ENCODE peak calls at places on chromosomes 7 and 10, in six cellular contexts. D, Z, V, F, P and E are unnamed samples.

GRCh38 chr10:53697038-53697437 is 924.5 kb upstream of the MBL2 start:
- DNase-seq in D (no peak), Z (no peak), V (no peak), F (no peak), P (no peak), E (no peak)

GRCh38 chr10:23139677-23140076 is 44.3 kb downstream of the MSRB2 start:
- DNase-seq in D (no peak), Z (no peak), V (no peak), F (no peak), P (no peak), E (no peak)

GRCh38 chr7:158431941-158432347 is 155.7 kb downstream of the PTPRN2 start:
- DNase-seq in D (no peak), Z (no peak), V (no peak), F (peak; percentile 82), P (no peak), E (no peak)

GRCh38 chr10:11631890-11632587 is 20.6 kb upstream of the USP6NL start:
- DNase-seq in D (no peak), Z (no peak), V (no peak), F (no peak), P (no peak), E (no peak)

GRCh38 chr7:119665791-119666190 is 607.2 kb upstream of the KCND2 start:
- DNase-seq in D (no peak), Z (no peak), V (no peak), F (no peak), P (no peak), E (no peak)

GRCh38 chr10:75115137-75115536 is 3.7 kb downstream of the SAMD8 start:
- DNase-seq in D (no peak), Z (no peak), V (no peak), F (no peak), P (no peak), E (no peak)

GRCh38 chr7:80508440-80508839 is 3.4 kb downstream of the GNAT3 start:
- DNase-seq in D (no peak), Z (no peak), V (no peak), F (no peak), P (no peak), E (no peak)

GRCh38 chr7:23396222-23396621 is 74.1 kb downstream of the IGF2BP3 start:
- DNase-seq in D (peak; percentile 17), Z (no peak), V (peak; percentile 65), F (no peak), P (no peak), E (no peak)

GRCh38 chr10:31961264-31961663 is 32.6 kb upstream of the ARHGAP12 start:
- DNase-seq in D (no peak), Z (no peak), V (no peak), F (no peak), P (no peak), E (no peak)

GRCh38 chr7:47938574-47939165 is 9.6 kb downstream of the PKD1L1 start:
- DNase-seq in D (no peak), Z (no peak), V (no peak), F (no peak), P (no peak), E (no peak)

GRCh38 chr10:24515481-24515880 is 208.2 kb downstream of the ARHGAP21 start:
- DNase-seq in D (no peak), Z (no peak), V (no peak), F (no peak), P (no peak), E (no peak)

GRCh38 chr10:24518981-24519597 is 204.6 kb downstream of the ARHGAP21 start:
- DNase-seq in D (no peak), Z (peak; percentile 80), V (peak; percentile 21), F (no peak), P (no peak), E (peak; percentile 49)

GRCh38 chr10:24518411-24518810 is 205.3 kb downstream of the ARHGAP21 start:
- DNase-seq in D (no peak), Z (no peak), V (no peak), F (no peak), P (no peak), E (no peak)

GRCh38 chr10:24513155-24513554 is 210.5 kb downstream of the ARHGAP21 start:
- DNase-seq in D (no peak), Z (no peak), V (no peak), F (no peak), P (no peak), E (no peak)
- TF ChIP-seq CTCF in D (peak; percentile 56), Z (peak; percentile 26), V (peak; percentile 69), F (no peak), P (no peak), E (peak; percentile 19)

DNA sequence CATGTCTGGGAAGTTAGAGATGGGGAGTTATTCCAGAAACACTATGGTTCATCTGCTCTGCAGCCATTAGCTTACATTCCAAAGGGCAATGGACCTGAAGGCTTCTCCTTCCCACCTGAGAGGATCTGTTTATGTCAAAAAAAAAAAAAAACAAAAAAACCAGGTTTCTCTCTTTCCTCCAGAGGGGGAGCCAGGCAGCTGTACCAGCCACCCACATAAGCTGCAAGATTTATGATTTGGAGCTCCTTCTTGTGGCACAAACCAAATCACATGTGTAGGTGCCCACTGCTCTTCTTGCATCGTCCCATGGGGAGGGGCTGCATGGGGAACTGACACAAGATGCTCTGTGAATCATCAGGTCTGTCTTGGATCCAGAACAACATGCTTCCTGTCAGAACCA is 231.6 kb upstream of the IGFBP3 start:
- DNase-seq in D (no peak), Z (no peak), V (no peak), F (no peak), P (no peak), E (no peak)
- TF ChIP-seq CTCF in D (no peak), Z (no peak), V (peak; percentile 6), F (no peak), P (no peak), E (no peak)

DNA sequence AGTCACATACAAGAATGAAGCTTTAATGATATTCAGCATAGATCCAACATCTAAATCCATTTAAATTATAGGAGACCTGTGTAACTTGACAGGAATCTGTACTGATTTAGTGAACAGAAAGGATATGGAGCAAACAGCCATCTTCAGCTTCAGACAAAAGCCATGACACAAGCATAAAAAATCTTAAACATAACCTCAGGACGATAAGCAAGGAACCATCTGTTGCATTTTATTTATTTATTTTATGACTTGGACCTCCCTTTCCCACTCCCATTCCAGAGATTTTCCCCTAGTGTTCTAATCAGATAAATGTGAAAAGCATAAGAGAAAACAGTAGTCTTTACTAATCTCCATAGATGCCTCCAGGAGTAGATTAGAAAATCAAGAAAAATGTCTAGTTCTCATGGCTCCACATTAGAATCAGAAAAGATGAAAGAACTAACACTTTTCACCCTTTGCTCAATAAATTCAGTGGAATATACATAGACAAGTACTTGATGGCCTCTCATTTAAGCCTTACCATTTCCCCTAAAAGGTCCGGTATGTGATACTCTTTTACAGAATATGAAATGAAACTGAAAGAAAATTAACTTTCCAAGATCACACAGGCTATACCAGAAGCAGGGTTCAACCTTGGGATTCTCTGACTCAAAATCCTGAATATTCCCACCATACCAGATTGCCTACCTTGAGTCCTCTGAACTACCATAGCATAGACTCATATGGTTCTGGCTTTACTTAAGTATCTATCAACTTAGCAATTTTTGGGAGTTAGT is 15.2 kb downstream of the CACNA2D1 start:
- DNase-seq in D (peak; percentile 37), Z (no peak), V (peak; percentile 49), F (no peak), P (no peak), E (no peak)
- TF ChIP-seq CTCF in D (no peak), Z (no peak), V (no peak), F (no peak), P (no peak), E (no peak)

DNA sequence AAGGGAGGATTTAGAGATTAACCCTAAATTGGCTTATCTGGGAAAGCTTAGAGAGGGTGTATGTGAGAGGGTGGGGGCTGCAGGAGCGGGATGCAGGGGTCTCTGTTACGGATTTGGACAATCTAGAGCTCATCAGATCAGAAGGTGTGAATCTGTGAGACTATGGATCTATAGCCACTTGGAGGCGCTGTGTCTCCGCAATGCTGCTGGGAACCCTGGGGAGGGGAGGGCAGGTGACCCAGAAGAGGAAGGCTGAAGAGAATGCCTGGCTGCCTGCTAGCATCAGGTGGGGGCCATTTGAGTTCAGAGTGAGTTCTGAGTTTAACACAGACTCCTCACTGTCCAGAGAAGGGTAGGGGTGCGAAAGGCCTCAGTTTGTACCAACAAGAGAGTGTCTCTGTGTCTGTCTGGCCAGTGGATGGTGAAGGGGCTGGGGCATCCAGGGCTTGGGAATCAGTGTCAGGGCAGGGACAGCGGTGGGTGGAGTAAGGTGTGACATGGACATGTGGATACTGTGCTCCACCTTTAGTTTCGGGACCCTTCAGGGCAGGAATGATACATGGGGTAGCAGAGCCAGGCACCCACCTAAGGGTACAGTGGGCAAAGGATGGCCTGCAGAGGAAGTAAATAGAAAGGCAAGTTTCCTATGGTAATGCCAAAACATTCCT is 187.3 kb upstream of the PRSS58 start:
- DNase-seq in D (no peak), Z (peak; percentile 36), V (no peak), F (no peak), P (no peak), E (no peak)
- TF ChIP-seq CTCF in D (peak; percentile 34), Z (peak; percentile 33), V (peak; percentile 21), F (no peak), P (no peak), E (peak; percentile 38)

GRCh38 chr10:123147635-123148413 is at the start of gene HMX2:
- DNase-seq in D (no peak), Z (peak; percentile 73), V (no peak), F (no peak), P (peak; percentile 24), E (peak; percentile 26)
- TF ChIP-seq CTCF in D (no peak), Z (no peak), V (no peak), F (no peak), P (no peak), E (no peak)

DNA sequence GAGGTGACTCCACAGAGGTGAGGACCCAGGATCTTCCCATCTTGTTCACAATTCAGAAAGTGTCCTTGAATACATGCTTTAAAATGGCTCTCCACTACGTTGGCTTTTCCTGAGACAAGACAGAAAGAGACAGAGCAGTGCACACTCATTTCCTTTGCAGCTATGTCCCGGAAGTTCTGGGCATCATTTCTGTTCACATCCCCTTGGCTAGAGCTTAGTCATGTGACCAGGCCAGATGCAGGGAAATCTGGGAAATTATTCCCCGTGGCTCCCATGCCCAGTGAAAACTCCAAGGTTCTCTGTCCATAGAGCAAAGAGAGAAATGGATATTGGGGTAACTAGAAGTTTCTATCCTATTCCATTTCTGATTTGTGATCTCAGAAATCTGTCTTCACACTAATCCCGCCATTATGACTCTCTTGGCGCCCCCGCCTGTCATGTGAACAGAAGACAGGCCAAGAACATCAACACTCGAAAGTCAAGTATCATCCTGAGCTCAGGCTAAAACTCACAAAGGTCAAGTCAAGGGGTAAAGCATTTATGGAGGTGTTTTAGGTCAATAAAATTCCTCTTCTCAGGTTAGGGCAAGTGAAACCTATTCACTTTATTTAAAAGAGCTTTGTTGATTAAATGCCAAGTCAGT is 251.4 kb upstream of the HABP2 start:
- DNase-seq in D (no peak), Z (no peak), V (no peak), F (no peak), P (no peak), E (no peak)
- TF ChIP-seq CTCF in D (no peak), Z (no peak), V (no peak), F (no peak), P (no peak), E (no peak)